ENCODE peak calls at places on chromosomes 11 and 22, in seven cellular contexts. One of them, this sample, is unnamed.

GRCh38 chr11:45409587-45409986 is 123.4 kb upstream of the SYT13 start:
- DNase-seq in pancreas: no peak
- DNase-seq in AG04450: no peak
- DNase-seq in PC-3: no peak
- DNase-seq in osteoblast: no peak
- DNase-seq in heart right ventricle: no peak
- DNase-seq in spleen: no peak
- DNase-seq in this sample: no peak

GRCh38 chr11:104772806-104773241 is 125.4 kb downstream of the CASP12 start:
- DNase-seq in PC-3: peak
- DNase-seq in pancreas: no peak
- DNase-seq in AG04450: peak
- DNase-seq in spleen: no peak
- DNase-seq in heart right ventricle: no peak
- DNase-seq in osteoblast: peak
- DNase-seq in this sample: no peak

GRCh38 chr22:48199667-48200066 is 1437.2 kb downstream of the TBC1D22A start:
- DNase-seq in heart right ventricle: no peak
- DNase-seq in PC-3: no peak
- DNase-seq in pancreas: no peak
- DNase-seq in AG04450: no peak
- DNase-seq in spleen: no peak
- DNase-seq in osteoblast: no peak
- DNase-seq in this sample: no peak

GRCh38 chr11:110000045-110000502 is 93.1 kb upstream of the ZC3H12C start:
- DNase-seq in AG04450: peak
- DNase-seq in PC-3: peak
- DNase-seq in spleen: no peak
- DNase-seq in pancreas: no peak
- DNase-seq in osteoblast: peak
- DNase-seq in heart right ventricle: no peak
- DNase-seq in this sample: no peak

GRCh38 chr11:1531961-1532586 is 40.0 kb downstream of the DUSP8 start:
- DNase-seq in AG04450: no peak
- DNase-seq in osteoblast: peak
- DNase-seq in pancreas: no peak
- DNase-seq in spleen: no peak
- DNase-seq in PC-3: no peak
- DNase-seq in heart right ventricle: peak
- DNase-seq in this sample: no peak

GRCh38 chr11:35796542-35796941 is 134.0 kb downstream of the TRIM44 start:
- DNase-seq in heart right ventricle: no peak
- DNase-seq in spleen: no peak
- DNase-seq in PC-3: peak
- DNase-seq in AG04450: no peak
- DNase-seq in pancreas: no peak
- DNase-seq in osteoblast: no peak
- DNase-seq in this sample: no peak

GRCh38 chr11:6480299-6480914 is 724 bp downstream of the ARFIP2 start:
- DNase-seq in osteoblast: peak
- DNase-seq in spleen: no peak
- DNase-seq in heart right ventricle: no peak
- DNase-seq in AG04450: no peak
- DNase-seq in pancreas: no peak
- DNase-seq in PC-3: no peak
- DNase-seq in this sample: no peak

GRCh38 chr22:19317865-19318264 is 26.3 kb upstream of the CLTCL1 start:
- DNase-seq in heart right ventricle: no peak
- DNase-seq in osteoblast: no peak
- DNase-seq in pancreas: no peak
- DNase-seq in AG04450: no peak
- DNase-seq in spleen: no peak
- DNase-seq in PC-3: no peak
- DNase-seq in this sample: no peak

GRCh38 chr22:45599836-45600577 is 71.6 kb upstream of the ATXN10 start:
- DNase-seq in AG04450: no peak
- DNase-seq in heart right ventricle: no peak
- DNase-seq in spleen: no peak
- DNase-seq in osteoblast: peak
- DNase-seq in PC-3: no peak
- DNase-seq in pancreas: no peak
- DNase-seq in this sample: no peak

GRCh38 chr11:117597083-117597482 is 199.9 kb downstream of the DSCAML1 start:
- DNase-seq in spleen: no peak
- DNase-seq in PC-3: peak
- DNase-seq in osteoblast: no peak
- DNase-seq in AG04450: no peak
- DNase-seq in pancreas: peak
- DNase-seq in heart right ventricle: peak
- DNase-seq in this sample: peak

GRCh38 chr22:24033731-24034130 is 22.6 kb downstream of the CABIN1 start:
- DNase-seq in pancreas: no peak
- DNase-seq in heart right ventricle: no peak
- DNase-seq in AG04450: no peak
- DNase-seq in osteoblast: no peak
- DNase-seq in spleen: no peak
- DNase-seq in PC-3: no peak
- DNase-seq in this sample: no peak

GRCh38 chr22:26610983-26611382 is 6.8 kb downstream of the CRYBB1 start:
- DNase-seq in heart right ventricle: no peak
- DNase-seq in osteoblast: peak
- DNase-seq in AG04450: no peak
- DNase-seq in PC-3: peak
- DNase-seq in pancreas: no peak
- DNase-seq in spleen: peak
- DNase-seq in this sample: no peak

GRCh38 chr22:35601743-35602633 is 15.1 kb downstream of the MB start:
- DNase-seq in AG04450: peak
- DNase-seq in PC-3: peak
- DNase-seq in spleen: no peak
- DNase-seq in heart right ventricle: no peak
- DNase-seq in osteoblast: peak
- DNase-seq in pancreas: no peak
- DNase-seq in this sample: no peak

GRCh38 chr11:66479741-66480115 is 506 bp upstream of the DPP3 start:
- DNase-seq in pancreas: no peak
- DNase-seq in spleen: no peak
- DNase-seq in PC-3: no peak
- DNase-seq in heart right ventricle: no peak
- DNase-seq in osteoblast: peak
- DNase-seq in AG04450: peak
- DNase-seq in this sample: no peak

GRCh38 chr11:73317373-73317772 is 9.3 kb downstream of the ARHGEF17 start:
- DNase-seq in pancreas: no peak
- DNase-seq in PC-3: no peak
- DNase-seq in AG04450: no peak
- DNase-seq in heart right ventricle: peak
- DNase-seq in osteoblast: peak
- DNase-seq in spleen: no peak
- DNase-seq in this sample: no peak

GRCh38 chr11:57544566-57544965 is 7.2 kb downstream of the SMTNL1 start:
- DNase-seq in osteoblast: no peak
- DNase-seq in pancreas: no peak
- DNase-seq in heart right ventricle: no peak
- DNase-seq in AG04450: no peak
- DNase-seq in PC-3: no peak
- DNase-seq in spleen: no peak
- DNase-seq in this sample: no peak

GRCh38 chr11:82194521-82194920 is 539.1 kb downstream of the FAM181B start:
- DNase-seq in PC-3: no peak
- DNase-seq in spleen: peak
- DNase-seq in heart right ventricle: no peak
- DNase-seq in osteoblast: no peak
- DNase-seq in pancreas: no peak
- DNase-seq in AG04450: no peak
- DNase-seq in this sample: no peak

GRCh38 chr11:101010899-101011298 is 118.7 kb downstream of the PGR start:
- DNase-seq in heart right ventricle: no peak
- DNase-seq in AG04450: no peak
- DNase-seq in osteoblast: no peak
- DNase-seq in pancreas: no peak
- DNase-seq in PC-3: peak
- DNase-seq in spleen: no peak
- DNase-seq in this sample: no peak

GRCh38 chr11:2577071-2578005 is 122.5 kb downstream of the KCNQ1OT1 start:
- DNase-seq in spleen: peak
- DNase-seq in heart right ventricle: peak
- DNase-seq in PC-3: no peak
- DNase-seq in osteoblast: peak
- DNase-seq in pancreas: peak
- DNase-seq in AG04450: no peak
- DNase-seq in this sample: no peak

GRCh38 chr11:2312232-2313042 is 10.6 kb downstream of the TSPAN32 start:
- DNase-seq in spleen: peak
- DNase-seq in pancreas: peak
- DNase-seq in heart right ventricle: no peak
- DNase-seq in AG04450: no peak
- DNase-seq in osteoblast: peak
- DNase-seq in PC-3: peak
- DNase-seq in this sample: no peak

GRCh38 chr22:44202261-44202789 is 21.6 kb downstream of the PARVG start:
- DNase-seq in heart right ventricle: no peak
- DNase-seq in spleen: no peak
- DNase-seq in pancreas: no peak
- DNase-seq in PC-3: no peak
- DNase-seq in AG04450: peak
- DNase-seq in osteoblast: peak
- DNase-seq in this sample: no peak

GRCh38 chr11:74004694-74005615 is 3.9 kb downstream of the UCP3 start:
- DNase-seq in osteoblast: no peak
- DNase-seq in pancreas: no peak
- DNase-seq in AG04450: no peak
- DNase-seq in PC-3: no peak
- DNase-seq in heart right ventricle: no peak
- DNase-seq in spleen: peak
- DNase-seq in this sample: peak

GRCh38 chr11:60845338-60845737 is 3.4 kb downstream of the CCDC86 start:
- DNase-seq in heart right ventricle: no peak
- DNase-seq in PC-3: no peak
- DNase-seq in pancreas: no peak
- DNase-seq in spleen: no peak
- DNase-seq in AG04450: no peak
- DNase-seq in osteoblast: peak
- DNase-seq in this sample: no peak
- H3K4me3 ChIP-seq in heart right ventricle: no peak
- H3K4me3 ChIP-seq in PC-3: peak
- H3K4me3 ChIP-seq in pancreas: no peak
- H3K4me3 ChIP-seq in spleen: no peak
- H3K4me3 ChIP-seq in AG04450: no peak
- H3K4me3 ChIP-seq in osteoblast: no peak
- H3K4me3 ChIP-seq in this sample: no peak

DNA sequence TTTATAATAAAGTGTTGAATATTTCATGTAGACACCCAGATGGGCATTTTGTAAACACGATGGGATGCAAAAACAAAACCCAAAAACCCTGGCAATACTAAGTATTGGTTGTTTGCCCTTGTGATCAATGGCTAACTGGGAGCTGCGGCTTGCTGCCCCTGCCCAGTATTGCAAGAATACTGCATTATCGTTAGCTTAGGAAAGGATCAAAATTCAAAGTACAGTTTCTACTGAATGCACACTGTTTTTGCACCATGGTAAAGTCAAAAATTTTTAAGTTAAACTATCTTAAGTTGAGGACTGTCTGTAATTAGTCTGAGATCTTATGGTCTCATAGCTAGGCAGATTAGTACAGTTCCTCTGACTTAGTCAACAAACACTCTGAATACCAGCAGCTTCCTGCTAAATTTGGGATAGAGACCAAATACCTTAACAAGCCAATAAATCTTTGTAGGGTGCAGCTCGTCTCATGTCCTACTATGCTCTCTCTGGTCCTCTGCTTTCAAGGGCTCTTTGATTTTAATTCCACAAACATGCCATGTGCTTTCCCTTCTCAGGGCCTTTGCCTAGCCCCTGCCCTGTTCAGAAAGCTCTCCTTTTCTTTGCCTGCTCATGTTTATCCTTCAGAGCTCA is 4.0 kb downstream of the CCDC90B start:
- DNase-seq in heart right ventricle: no peak
- DNase-seq in pancreas: no peak
- DNase-seq in AG04450: no peak
- DNase-seq in PC-3: peak
- DNase-seq in spleen: no peak
- DNase-seq in osteoblast: no peak
- DNase-seq in this sample: no peak
- H3K4me3 ChIP-seq in heart right ventricle: no peak
- H3K4me3 ChIP-seq in pancreas: no peak
- H3K4me3 ChIP-seq in AG04450: no peak
- H3K4me3 ChIP-seq in PC-3: no peak
- H3K4me3 ChIP-seq in spleen: no peak
- H3K4me3 ChIP-seq in osteoblast: no peak
- H3K4me3 ChIP-seq in this sample: no peak

GRCh38 chr11:33197915-33198727 is 36.8 kb upstream of the CSTF3 start:
- DNase-seq in pancreas: no peak
- DNase-seq in osteoblast: no peak
- DNase-seq in heart right ventricle: no peak
- DNase-seq in spleen: no peak
- DNase-seq in PC-3: no peak
- DNase-seq in AG04450: no peak
- DNase-seq in this sample: no peak

GRCh38 chr11:33191456-33191855 is 30.2 kb upstream of the CSTF3 start:
- DNase-seq in AG04450: peak
- DNase-seq in heart right ventricle: no peak
- DNase-seq in osteoblast: no peak
- DNase-seq in pancreas: no peak
- DNase-seq in PC-3: no peak
- DNase-seq in spleen: no peak
- DNase-seq in this sample: no peak

GRCh38 chr11:33195391-33196190 is 34.3 kb upstream of the CSTF3 start:
- DNase-seq in pancreas: no peak
- DNase-seq in spleen: no peak
- DNase-seq in heart right ventricle: no peak
- DNase-seq in osteoblast: peak
- DNase-seq in AG04450: no peak
- DNase-seq in PC-3: no peak
- DNase-seq in this sample: no peak

GRCh38 chr11:33194455-33194854 is 33.2 kb upstream of the CSTF3 start:
- DNase-seq in osteoblast: no peak
- DNase-seq in spleen: no peak
- DNase-seq in pancreas: no peak
- DNase-seq in PC-3: no peak
- DNase-seq in AG04450: no peak
- DNase-seq in heart right ventricle: no peak
- DNase-seq in this sample: no peak
- H3K4me3 ChIP-seq in osteoblast: no peak
- H3K4me3 ChIP-seq in spleen: no peak
- H3K4me3 ChIP-seq in pancreas: no peak
- H3K4me3 ChIP-seq in PC-3: no peak
- H3K4me3 ChIP-seq in AG04450: no peak
- H3K4me3 ChIP-seq in heart right ventricle: no peak
- H3K4me3 ChIP-seq in this sample: no peak

DNA sequence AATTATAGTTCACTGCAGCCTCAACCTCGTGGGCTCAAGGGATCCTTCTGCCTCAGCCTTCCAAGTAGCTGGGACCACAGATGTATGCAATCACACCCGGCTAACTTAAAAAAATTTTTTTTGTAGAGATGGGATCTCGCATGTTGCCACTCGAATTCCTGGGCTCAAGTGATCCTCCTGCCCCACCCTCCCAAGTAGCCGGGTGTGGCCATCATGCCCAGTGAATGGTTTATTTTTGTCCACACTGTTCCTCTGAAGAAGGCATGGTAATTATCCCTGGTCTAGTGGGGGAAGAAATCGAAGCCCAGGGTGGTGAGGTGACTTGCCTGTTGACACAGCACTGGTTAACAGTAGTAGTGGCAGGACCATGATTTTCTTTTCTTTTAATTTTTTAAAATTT is 1.9 kb downstream of the SAC3D1 start:
- DNase-seq in heart right ventricle: no peak
- DNase-seq in PC-3: peak
- DNase-seq in pancreas: no peak
- DNase-seq in spleen: no peak
- DNase-seq in AG04450: no peak
- DNase-seq in osteoblast: peak
- DNase-seq in this sample: no peak
- H3K4me3 ChIP-seq in heart right ventricle: no peak
- H3K4me3 ChIP-seq in PC-3: peak
- H3K4me3 ChIP-seq in pancreas: no peak
- H3K4me3 ChIP-seq in spleen: no peak
- H3K4me3 ChIP-seq in AG04450: no peak
- H3K4me3 ChIP-seq in osteoblast: no peak
- H3K4me3 ChIP-seq in this sample: no peak